ENCODE peak calls at places on chromosomes 13 and 19, in six cellular contexts. V is ecto neural progenitor cell; M is fibroblast of the aortic adventitia; H is SJSA1; F is NCI-H345; J is CD8-positive, alpha-beta T cell. D is an unnamed sample.

GRCh38 chr19:10718205-10719196 is 622 bp downstream of the DNM2 start:
- DNase-seq in F (peak; percentile 44), J (peak; percentile 53), V (no peak), M (peak; percentile 25), H (peak; percentile 56), D (peak; percentile 36)

GRCh38 chr19:6811906-6812305 is 39.4 kb downstream of the VAV1 start:
- DNase-seq in H (no peak), V (no peak), M (peak; percentile 61), F (peak; percentile 7), J (no peak), D (peak; percentile 55)

GRCh38 chr13:106296723-106297122 is 238.7 kb downstream of the EFNB2 start:
- DNase-seq in F (no peak), V (no peak), J (no peak), M (peak; percentile 6), H (no peak), D (no peak)

GRCh38 chr19:13817018-13817614 is 21.9 kb downstream of the ZSWIM4 start:
- DNase-seq in J (no peak), M (no peak), H (no peak), F (no peak), V (peak; percentile 85), D (no peak)

GRCh38 chr13:84303035-84303434 is 420.8 kb upstream of the SLITRK1 start:
- DNase-seq in J (no peak), H (no peak), M (no peak), F (no peak), V (no peak), D (peak; percentile 2)

GRCh38 chr19:50649433-50650391 is at the start of gene C19orf81:
- DNase-seq in M (no peak), H (no peak), J (no peak), F (no peak), V (peak; percentile 82), D (no peak)

GRCh38 chr13:100291626-100292025 is 202.7 kb downstream of the PCCA start:
- DNase-seq in F (no peak), V (no peak), M (no peak), H (no peak), J (no peak), D (no peak)

GRCh38 chr19:11887618-11888531 is at the start of gene ZNF69:
- DNase-seq in J (peak; percentile 76), F (peak; percentile 14), V (peak; percentile 96), H (peak; percentile 62), M (peak; percentile 50), D (peak; percentile 63)

GRCh38 chr13:75485286-75486062 is 3.5 kb upstream of the TBC1D4 start:
- DNase-seq in J (no peak), M (peak; percentile 43), H (no peak), F (no peak), V (no peak), D (peak; percentile 44)

GRCh38 chr19:7522923-7523667 is 671 bp downstream of the MCOLN1 start:
- DNase-seq in J (no peak), V (no peak), H (no peak), F (no peak), M (peak; percentile 36), D (peak; percentile 43)

GRCh38 chr13:109835321-109835720 is 48.9 kb upstream of the IRS2 start:
- DNase-seq in J (no peak), F (no peak), H (peak; percentile 47), V (no peak), M (no peak), D (peak; percentile 6)

GRCh38 chr13:30572859-30573275 is 44.9 kb upstream of the USPL1 start:
- DNase-seq in V (no peak), H (no peak), M (peak; percentile 70), F (peak; percentile 7), J (no peak), D (peak; percentile 54)

GRCh38 chr13:101291647-101292515 is 124.4 kb downstream of the NALCN start:
- DNase-seq in J (no peak), H (no peak), F (no peak), M (no peak), V (no peak), D (peak; percentile 11)

GRCh38 chr13:43573361-43573740 is 213.4 kb downstream of the ENOX1 start:
- DNase-seq in V (no peak), F (no peak), H (peak; percentile 42), J (no peak), M (no peak), D (peak; percentile 39)

GRCh38 chr19:7743425-7743841 is 3.9 kb downstream of the CD209 start:
- DNase-seq in V (no peak), F (no peak), M (no peak), H (no peak), J (no peak), D (no peak)

GRCh38 chr19:52910648-52911047 is 12.6 kb downstream of the ZNF888 start:
- DNase-seq in J (no peak), H (peak; percentile 8), V (no peak), F (no peak), M (no peak), D (no peak)

GRCh38 chr13:26186995-26187394 is 35.1 kb downstream of the RNF6 start:
- DNase-seq in V (no peak), J (no peak), F (no peak), M (no peak), H (no peak), D (no peak)

GRCh38 chr19:54432144-54432738 is 16.8 kb upstream of the LENG8 start:
- DNase-seq in J (no peak), M (no peak), F (no peak), V (no peak), H (no peak), D (no peak)

GRCh38 chr13:40445557-40445990 is 220.9 kb downstream of the FOXO1 start:
- DNase-seq in F (peak; percentile 63), H (peak; percentile 88), J (no peak), M (peak; percentile 80), V (no peak), D (no peak)

GRCh38 chr19:14775855-14776254 is 2.5 kb downstream of the ADGRE2 start:
- DNase-seq in F (no peak), H (peak; percentile 36), V (no peak), M (no peak), J (no peak), D (no peak)

GRCh38 chr19:30069535-30070197 is 127.6 kb downstream of the URI1 start:
- DNase-seq in H (peak; percentile 16), M (no peak), V (no peak), J (no peak), F (no peak), D (no peak)

GRCh38 chr13:33080962-33081655 is 64.9 kb downstream of the KL start:
- DNase-seq in M (peak; percentile 47), J (no peak), H (no peak), F (no peak), V (no peak), D (no peak)

GRCh38 chr13:80000679-80001509 is 340.0 kb downstream of the SPRY2 start:
- DNase-seq in M (no peak), F (no peak), J (no peak), H (no peak), V (no peak), D (no peak)

GRCh38 chr19:47203254-47203653 is 27.7 kb downstream of the BBC3 start:
- DNase-seq in H (no peak), F (no peak), J (no peak), V (no peak), M (no peak), D (no peak)